ENCODE peak calls at places on chromosome 6, in five cellular contexts. W is fibroblast of the conjunctiva, Y is CD14-positive monocyte, L is fibroblast of mammary gland, A is glutamatergic neuron. F is an unnamed sample.
A peak's percentile ranks its signal among the peaks of the same experiment; 100 is the strongest.

GRCh38 chr6:91480397-91480796 is 893.5 kb upstream of the MAP3K7 start:
- DNase-seq in A (no peak), W (no peak), L (no peak), Y (no peak), F (no peak)

GRCh38 chr6:1182722-1183521 is 129.0 kb upstream of the FOXQ1 start:
- DNase-seq in L (no peak), W (no peak), A (no peak), Y (no peak), F (no peak)

GRCh38 chr6:87066449-87067288 is 28.2 kb downstream of the CGA start:
- DNase-seq in A (peak; percentile 32), Y (no peak), W (peak; percentile 51), L (peak; percentile 69), F (peak; percentile 57)

GRCh38 chr6:142680308-142680707 is 264.7 kb downstream of the HIVEP2 start:
- DNase-seq in W (no peak), Y (no peak), L (peak; percentile 22), A (no peak), F (peak; percentile 39)

GRCh38 chr6:42338573-42339218 is 113.0 kb downstream of the TRERF1 start:
- DNase-seq in L (peak; percentile 100), A (no peak), W (peak; percentile 89), Y (no peak), F (peak; percentile 99)

GRCh38 chr6:116828983-116829382 is at the start of gene GPRC6A:
- DNase-seq in W (no peak), Y (no peak), A (no peak), L (no peak), F (no peak)

GRCh38 chr6:119303164-119303887 is 46.2 kb downstream of the MAN1A1 start:
- DNase-seq in Y (no peak), W (no peak), L (no peak), A (no peak), F (no peak)

GRCh38 chr6:52548999-52549398 is 27.9 kb downstream of the TRAM2 start:
- DNase-seq in L (no peak), W (no peak), Y (no peak), A (no peak), F (no peak)

GRCh38 chr6:166766769-166767168 is 139.7 kb upstream of the RPS6KA2 start:
- DNase-seq in W (no peak), L (no peak), Y (no peak), A (no peak), F (no peak)

GRCh38 chr6:89385156-89385667 is 26.9 kb downstream of the RRAGD start:
- DNase-seq in W (no peak), Y (no peak), L (peak; percentile 55), A (peak; percentile 40), F (peak; percentile 74)